ENCODE peak calls at places on chromosomes 7 and 10, in nine cellular contexts. One of them, this sample, is unnamed. For H3K4me1, the result is how much of the 10 kb centered on the place peaks cover.

GRCh38 chr10:61286695-61287094 is 166.5 kb downstream of the TMEM26 start:
- DNase-seq in suprapubic skin: no peak
- DNase-seq in testis: no peak
- DNase-seq in spleen: no peak
- DNase-seq in Peyer's patch: no peak
- DNase-seq in IMR-90: no peak
- DNase-seq in tibial nerve: no peak
- DNase-seq in body of pancreas: no peak
- DNase-seq in gastrocnemius medialis: no peak
- DNase-seq in this sample: no peak

GRCh38 chr7:46480619-46481018 is 559.5 kb upstream of the IGFBP3 start:
- DNase-seq in suprapubic skin: no peak
- DNase-seq in testis: no peak
- DNase-seq in spleen: no peak
- DNase-seq in Peyer's patch: no peak
- DNase-seq in IMR-90: no peak
- DNase-seq in tibial nerve: no peak
- DNase-seq in body of pancreas: no peak
- DNase-seq in gastrocnemius medialis: no peak
- DNase-seq in this sample: no peak

GRCh38 chr7:5708271-5708670 is 73.2 kb downstream of the RNF216 start:
- DNase-seq in suprapubic skin: no peak
- DNase-seq in testis: no peak
- DNase-seq in spleen: no peak
- DNase-seq in Peyer's patch: no peak
- DNase-seq in IMR-90: no peak
- DNase-seq in tibial nerve: no peak
- DNase-seq in body of pancreas: no peak
- DNase-seq in gastrocnemius medialis: no peak
- DNase-seq in this sample: no peak

GRCh38 chr7:134367956-134368749 is 51.4 kb upstream of the SLC35B4 start:
- DNase-seq in suprapubic skin: no peak
- DNase-seq in testis: no peak
- DNase-seq in spleen: no peak
- DNase-seq in Peyer's patch: no peak
- DNase-seq in IMR-90: no peak
- DNase-seq in tibial nerve: no peak
- DNase-seq in body of pancreas: no peak
- DNase-seq in gastrocnemius medialis: no peak
- DNase-seq in this sample: no peak

GRCh38 chr7:55878701-55879100 is 8.6 kb upstream of the ZNF713 start:
- DNase-seq in suprapubic skin: no peak
- DNase-seq in testis: no peak
- DNase-seq in spleen: no peak
- DNase-seq in Peyer's patch: no peak
- DNase-seq in IMR-90: no peak
- DNase-seq in tibial nerve: no peak
- DNase-seq in body of pancreas: no peak
- DNase-seq in gastrocnemius medialis: no peak
- DNase-seq in this sample: no peak

GRCh38 chr7:10128748-10129147 is 844.9 kb upstream of the PHF14 start:
- DNase-seq in suprapubic skin: no peak
- DNase-seq in testis: peak
- DNase-seq in spleen: no peak
- DNase-seq in Peyer's patch: no peak
- DNase-seq in IMR-90: no peak
- DNase-seq in tibial nerve: no peak
- DNase-seq in body of pancreas: peak
- DNase-seq in gastrocnemius medialis: no peak
- DNase-seq in this sample: no peak

GRCh38 chr10:104391150-104391968 is 37.7 kb downstream of the CFAP58 start:
- DNase-seq in suprapubic skin: no peak
- DNase-seq in testis: no peak
- DNase-seq in spleen: no peak
- DNase-seq in Peyer's patch: no peak
- DNase-seq in IMR-90: peak
- DNase-seq in tibial nerve: no peak
- DNase-seq in body of pancreas: no peak
- DNase-seq in gastrocnemius medialis: no peak
- DNase-seq in this sample: peak

GRCh38 chr10:43138757-43139241 is 554 bp downstream of the CSGALNACT2 start:
- DNase-seq in suprapubic skin: no peak
- DNase-seq in testis: peak
- DNase-seq in spleen: peak
- DNase-seq in Peyer's patch: peak
- DNase-seq in IMR-90: peak
- DNase-seq in tibial nerve: no peak
- DNase-seq in body of pancreas: no peak
- DNase-seq in gastrocnemius medialis: no peak
- DNase-seq in this sample: peak

GRCh38 chr10:1183033-1183396 is 126.8 kb downstream of the WDR37 start:
- DNase-seq in suprapubic skin: no peak
- DNase-seq in testis: no peak
- DNase-seq in spleen: peak
- DNase-seq in Peyer's patch: peak
- DNase-seq in IMR-90: no peak
- DNase-seq in tibial nerve: no peak
- DNase-seq in body of pancreas: no peak
- DNase-seq in gastrocnemius medialis: no peak
- DNase-seq in this sample: no peak

GRCh38 chr7:16561943-16562342 is 35.3 kb downstream of the LRRC72 start:
- DNase-seq in suprapubic skin: no peak
- DNase-seq in testis: no peak
- DNase-seq in spleen: no peak
- DNase-seq in Peyer's patch: no peak
- DNase-seq in IMR-90: no peak
- DNase-seq in tibial nerve: no peak
- DNase-seq in body of pancreas: no peak
- DNase-seq in gastrocnemius medialis: no peak
- DNase-seq in this sample: no peak

GRCh38 chr10:75126277-75126676 is 14.8 kb downstream of the SAMD8 start:
- DNase-seq in suprapubic skin: no peak
- DNase-seq in testis: no peak
- DNase-seq in spleen: no peak
- DNase-seq in Peyer's patch: no peak
- DNase-seq in IMR-90: peak
- DNase-seq in tibial nerve: no peak
- DNase-seq in body of pancreas: no peak
- DNase-seq in gastrocnemius medialis: no peak
- DNase-seq in this sample: no peak

GRCh38 chr10:91051834-91052233 is 130.9 kb upstream of the ANKRD1 start:
- DNase-seq in suprapubic skin: no peak
- DNase-seq in testis: peak
- DNase-seq in spleen: no peak
- DNase-seq in Peyer's patch: peak
- DNase-seq in IMR-90: no peak
- DNase-seq in tibial nerve: peak
- DNase-seq in body of pancreas: no peak
- DNase-seq in gastrocnemius medialis: no peak
- DNase-seq in this sample: no peak

GRCh38 chr7:52269669-52270068 is 765.8 kb upstream of the POM121L12 start:
- DNase-seq in suprapubic skin: no peak
- DNase-seq in testis: no peak
- DNase-seq in spleen: no peak
- DNase-seq in Peyer's patch: no peak
- DNase-seq in IMR-90: no peak
- DNase-seq in tibial nerve: no peak
- DNase-seq in body of pancreas: no peak
- DNase-seq in gastrocnemius medialis: no peak
- DNase-seq in this sample: no peak

GRCh38 chr7:16422917-16423316 is 1.6 kb upstream of the CRPPA start:
- DNase-seq in suprapubic skin: no peak
- DNase-seq in testis: no peak
- DNase-seq in spleen: no peak
- DNase-seq in Peyer's patch: no peak
- DNase-seq in IMR-90: no peak
- DNase-seq in tibial nerve: no peak
- DNase-seq in body of pancreas: no peak
- DNase-seq in gastrocnemius medialis: no peak
- DNase-seq in this sample: no peak

GRCh38 chr7:87877641-87878040 is 1.3 kb downstream of the DBF4 start:
- DNase-seq in suprapubic skin: no peak
- DNase-seq in testis: no peak
- DNase-seq in spleen: no peak
- DNase-seq in Peyer's patch: no peak
- DNase-seq in IMR-90: no peak
- DNase-seq in tibial nerve: no peak
- DNase-seq in body of pancreas: no peak
- DNase-seq in gastrocnemius medialis: no peak
- DNase-seq in this sample: no peak
- H3K4me1 ChIP-seq in suprapubic skin: under half
- H3K4me1 ChIP-seq in testis: under half
- H3K4me1 ChIP-seq in spleen: under half
- H3K4me1 ChIP-seq in Peyer's patch: under half
- H3K4me1 ChIP-seq in IMR-90: under half
- H3K4me1 ChIP-seq in tibial nerve: under half
- H3K4me1 ChIP-seq in body of pancreas: under half
- H3K4me1 ChIP-seq in gastrocnemius medialis: under half
- H3K4me1 ChIP-seq in this sample: under half

GRCh38 chr7:2710256-2710655 is 22.3 kb downstream of the AMZ1 start:
- DNase-seq in suprapubic skin: no peak
- DNase-seq in testis: no peak
- DNase-seq in spleen: peak
- DNase-seq in Peyer's patch: peak
- DNase-seq in IMR-90: no peak
- DNase-seq in tibial nerve: no peak
- DNase-seq in body of pancreas: no peak
- DNase-seq in gastrocnemius medialis: no peak
- DNase-seq in this sample: no peak

GRCh38 chr7:2710901-2711551 is 23.0 kb downstream of the AMZ1 start:
- DNase-seq in suprapubic skin: no peak
- DNase-seq in testis: no peak
- DNase-seq in spleen: no peak
- DNase-seq in Peyer's patch: peak
- DNase-seq in IMR-90: peak
- DNase-seq in tibial nerve: no peak
- DNase-seq in body of pancreas: no peak
- DNase-seq in gastrocnemius medialis: no peak
- DNase-seq in this sample: no peak

GRCh38 chr7:2708547-2709310 is 20.7 kb downstream of the AMZ1 start:
- DNase-seq in suprapubic skin: no peak
- DNase-seq in testis: no peak
- DNase-seq in spleen: no peak
- DNase-seq in Peyer's patch: no peak
- DNase-seq in IMR-90: no peak
- DNase-seq in tibial nerve: no peak
- DNase-seq in body of pancreas: no peak
- DNase-seq in gastrocnemius medialis: no peak
- DNase-seq in this sample: no peak

GRCh38 chr7:2708041-2708440 is 20.0 kb downstream of the AMZ1 start:
- DNase-seq in suprapubic skin: no peak
- DNase-seq in testis: no peak
- DNase-seq in spleen: no peak
- DNase-seq in Peyer's patch: no peak
- DNase-seq in IMR-90: no peak
- DNase-seq in tibial nerve: no peak
- DNase-seq in body of pancreas: no peak
- DNase-seq in gastrocnemius medialis: no peak
- DNase-seq in this sample: no peak

GRCh38 chr7:2709553-2710165 is 21.7 kb downstream of the AMZ1 start:
- DNase-seq in suprapubic skin: no peak
- DNase-seq in testis: no peak
- DNase-seq in spleen: peak
- DNase-seq in Peyer's patch: peak
- DNase-seq in IMR-90: peak
- DNase-seq in tibial nerve: no peak
- DNase-seq in body of pancreas: peak
- DNase-seq in gastrocnemius medialis: peak
- DNase-seq in this sample: peak
- TF ChIP-seq POLR2A in suprapubic skin: no peak
- TF ChIP-seq POLR2A in testis: no peak
- TF ChIP-seq POLR2A in spleen: no peak
- TF ChIP-seq POLR2A in Peyer's patch: no peak
- TF ChIP-seq POLR2A in IMR-90: no peak
- TF ChIP-seq POLR2A in tibial nerve: no peak
- TF ChIP-seq POLR2A in body of pancreas: no peak
- TF ChIP-seq POLR2A in gastrocnemius medialis: no peak
- TF ChIP-seq POLR2A in this sample: no peak

DNA sequence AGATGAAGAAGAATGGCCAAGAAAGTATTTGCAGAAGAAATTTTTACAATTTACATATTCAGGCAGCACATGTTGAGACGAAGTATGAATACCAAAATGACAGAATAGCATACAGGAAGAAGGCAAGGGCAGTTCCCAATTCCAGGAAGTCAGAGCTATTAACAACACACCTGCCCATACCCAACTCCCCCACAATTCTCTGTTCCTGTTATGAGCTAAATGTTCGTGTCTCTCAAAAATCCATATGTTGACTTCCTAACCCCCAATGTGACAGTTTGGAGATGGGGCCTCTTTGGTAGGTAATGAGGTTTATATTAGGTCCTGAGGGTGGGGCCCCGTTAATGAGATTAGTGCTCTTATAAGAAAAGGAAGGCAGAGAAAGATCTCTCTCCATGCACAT is 67.7 kb downstream of the DOCK4 start:
- DNase-seq in suprapubic skin: no peak
- DNase-seq in testis: no peak
- DNase-seq in spleen: no peak
- DNase-seq in Peyer's patch: no peak
- DNase-seq in IMR-90: no peak
- DNase-seq in tibial nerve: no peak
- DNase-seq in body of pancreas: no peak
- DNase-seq in gastrocnemius medialis: no peak
- DNase-seq in this sample: no peak
- TF ChIP-seq CTCF in suprapubic skin: no peak
- TF ChIP-seq CTCF in testis: no peak
- TF ChIP-seq CTCF in spleen: no peak
- TF ChIP-seq CTCF in Peyer's patch: no peak
- TF ChIP-seq CTCF in IMR-90: no peak
- TF ChIP-seq CTCF in tibial nerve: no peak
- TF ChIP-seq CTCF in body of pancreas: no peak
- TF ChIP-seq CTCF in gastrocnemius medialis: no peak
- TF ChIP-seq CTCF in this sample: no peak

GRCh38 chr10:34811126-34811967 is 3.7 kb downstream of the PARD3 start:
- DNase-seq in suprapubic skin: peak
- DNase-seq in testis: no peak
- DNase-seq in spleen: peak
- DNase-seq in Peyer's patch: no peak
- DNase-seq in IMR-90: no peak
- DNase-seq in tibial nerve: no peak
- DNase-seq in body of pancreas: no peak
- DNase-seq in gastrocnemius medialis: no peak
- DNase-seq in this sample: no peak

GRCh38 chr10:34813626-34814227 is 1.4 kb downstream of the PARD3 start:
- DNase-seq in suprapubic skin: peak
- DNase-seq in testis: peak
- DNase-seq in spleen: peak
- DNase-seq in Peyer's patch: no peak
- DNase-seq in IMR-90: peak
- DNase-seq in tibial nerve: no peak
- DNase-seq in body of pancreas: peak
- DNase-seq in gastrocnemius medialis: peak
- DNase-seq in this sample: peak

GRCh38 chr10:34814228-34815173 is 595 bp downstream of the PARD3 start:
- DNase-seq in suprapubic skin: peak
- DNase-seq in testis: peak
- DNase-seq in spleen: peak
- DNase-seq in Peyer's patch: peak
- DNase-seq in IMR-90: peak
- DNase-seq in tibial nerve: no peak
- DNase-seq in body of pancreas: peak
- DNase-seq in gastrocnemius medialis: peak
- DNase-seq in this sample: peak

GRCh38 chr10:34811968-34812514 is 3.1 kb downstream of the PARD3 start:
- DNase-seq in suprapubic skin: no peak
- DNase-seq in testis: no peak
- DNase-seq in spleen: no peak
- DNase-seq in Peyer's patch: no peak
- DNase-seq in IMR-90: peak
- DNase-seq in tibial nerve: no peak
- DNase-seq in body of pancreas: no peak
- DNase-seq in gastrocnemius medialis: no peak
- DNase-seq in this sample: no peak

GRCh38 chr10:34812771-34813170 is 2.3 kb downstream of the PARD3 start:
- DNase-seq in suprapubic skin: peak
- DNase-seq in testis: no peak
- DNase-seq in spleen: peak
- DNase-seq in Peyer's patch: no peak
- DNase-seq in IMR-90: no peak
- DNase-seq in tibial nerve: no peak
- DNase-seq in body of pancreas: no peak
- DNase-seq in gastrocnemius medialis: no peak
- DNase-seq in this sample: no peak
- H3K4me1 ChIP-seq in suprapubic skin: half or more
- H3K4me1 ChIP-seq in testis: under half
- H3K4me1 ChIP-seq in spleen: under half
- H3K4me1 ChIP-seq in Peyer's patch: under half
- H3K4me1 ChIP-seq in IMR-90: under half
- H3K4me1 ChIP-seq in tibial nerve: half or more
- H3K4me1 ChIP-seq in body of pancreas: half or more
- H3K4me1 ChIP-seq in gastrocnemius medialis: half or more
- H3K4me1 ChIP-seq in this sample: under half

This sample was measured in thyroid gland.